ENCODE peak calls at places on chromosomes 2 and 18, in nine cellular contexts. L, B, M, X, Z, K, O, Q and R are unnamed samples.

GRCh38 chr2:111226797-111227700 is 106.3 kb downstream of the BCL2L11 start:
- DNase-seq in K (no peak), Q (no peak), B (peak; percentile 66), Z (no peak), O (no peak), X (no peak), L (no peak), M (no peak), R (no peak)

GRCh38 chr18:67608909-67609308 is 92.4 kb upstream of the DSEL start:
- DNase-seq in K (no peak), X (no peak), Q (peak; percentile 7), Z (no peak), M (no peak), O (no peak), L (no peak), B (peak; percentile 69), R (no peak)

GRCh38 chr2:85990084-85990483 is 101.3 kb upstream of the ST3GAL5 start:
- DNase-seq in B (no peak), Q (no peak), M (no peak), X (no peak), K (no peak), O (no peak), Z (peak; percentile 5), L (no peak), R (no peak)

GRCh38 chr2:223019390-223019930 is 32.5 kb upstream of the KCNE4 start:
- DNase-seq in K (no peak), L (no peak), O (no peak), Q (no peak), M (no peak), Z (no peak), X (no peak), B (no peak), R (no peak)

GRCh38 chr2:164606557-164606956 is 14.7 kb downstream of the GRB14 start:
- DNase-seq in Q (no peak), L (no peak), K (no peak), O (no peak), B (peak; percentile 75), Z (no peak), M (no peak), X (no peak), R (no peak)

GRCh38 chr2:133200684-133201421 is 367.4 kb downstream of the NCKAP5 start:
- DNase-seq in Q (peak; percentile 70), Z (no peak), K (no peak), X (no peak), B (peak; percentile 96), L (no peak), O (no peak), M (no peak), R (no peak)

GRCh38 chr2:237662671-237663093 is 35.3 kb downstream of the LRRFIP1 start:
- DNase-seq in Z (peak; percentile 70), B (peak; percentile 96), O (no peak), X (peak; percentile 61), Q (peak; percentile 78), K (peak; percentile 91), L (peak; percentile 12), M (no peak), R (no peak)

GRCh38 chr2:167013227-167013626 is 124.9 kb downstream of the XIRP2 start:
- DNase-seq in Q (no peak), Z (no peak), M (no peak), O (no peak), X (no peak), K (no peak), L (no peak), B (no peak), R (no peak)

GRCh38 chr2:44392338-44392943 is 30.7 kb downstream of the CAMKMT start:
- DNase-seq in B (peak; percentile 48), Q (no peak), L (peak; percentile 1), O (no peak), X (peak; percentile 4), Z (peak; percentile 41), K (no peak), M (no peak), R (no peak)

GRCh38 chr2:218607436-218608115 is at the start of gene PLCD4:
- DNase-seq in L (no peak), B (peak; percentile 91), Z (peak; percentile 36), X (no peak), O (no peak), K (peak; percentile 10), Q (peak; percentile 27), M (peak; percentile 32), R (no peak)